ENCODE peak calls at places on chromosome 17, in four cellular contexts. Y is activated CD8-positive, alpha-beta T cell treated with anti-CD3 and anti-CD28 coated beads for 36 hours; H is thoracic aorta; X is sciatic nerve. R is an unnamed sample.

GRCh38 chr17:64178011-64178825 is 48.3 kb upstream of the ERN1 start:
- DNase-seq in Y (no peak), H (no peak), X (no peak), R (no peak)

GRCh38 chr17:75832652-75833400 is 11.4 kb downstream of the UNC13D start:
- DNase-seq in Y (peak; percentile 58), H (no peak), X (no peak), R (no peak)

GRCh38 chr17:75625813-75626486 is 7.3 kb upstream of the SMIM5 start:
- DNase-seq in Y (peak; percentile 36), H (no peak), X (no peak), R (no peak)

GRCh38 chr17:75693500-75694481 is 26.7 kb downstream of the SAP30BP start:
- DNase-seq in Y (no peak), H (no peak), X (peak; percentile 89), R (peak; percentile 68)

GRCh38 chr17:8176197-8176940 is at the start of gene TMEM107:
- DNase-seq in Y (peak; percentile 91), H (no peak), X (peak; percentile 94), R (peak; percentile 97)

GRCh38 chr17:8923762-8924161 is 41.7 kb downstream of the PIK3R5 start:
- DNase-seq in Y (no peak), H (no peak), X (no peak), R (no peak)

GRCh38 chr17:18960803-18961511 is 9.0 kb downstream of the SLC5A10 start:
- DNase-seq in Y (peak; percentile 90), H (peak; percentile 10), X (peak; percentile 90), R (peak; percentile 95)

GRCh38 chr17:60586288-60586974 is 13.6 kb upstream of the PPM1D start:
- DNase-seq in Y (no peak), H (no peak), X (no peak), R (no peak)

GRCh38 chr17:15351925-15352324 is 10.5 kb upstream of the TEKT3 start:
- DNase-seq in Y (no peak), H (no peak), X (no peak), R (no peak)

GRCh38 chr17:77666881-77667395 is 291.6 kb upstream of the TNRC6C start:
- DNase-seq in Y (peak; percentile 91), H (no peak), X (no peak), R (no peak)

GRCh38 chr17:9529033-9529748 is 46.4 kb downstream of the STX8 start:
- DNase-seq in Y (peak; percentile 9), H (no peak), X (no peak), R (no peak)

GRCh38 chr17:78142113-78142861 is 3.9 kb upstream of the C17orf99 start:
- DNase-seq in Y (peak; percentile 22), H (no peak), X (no peak), R (no peak)

GRCh38 chr17:79565606-79566250 is 45.1 kb downstream of the RBFOX3 start:
- DNase-seq in Y (no peak), H (no peak), X (no peak), R (peak; percentile 50)

GRCh38 chr17:51279183-51279582 is 18.8 kb downstream of the UTP18 start:
- DNase-seq in Y (no peak), H (no peak), X (no peak), R (no peak)

GRCh38 chr17:27236710-27237315 is 57.1 kb upstream of the WSB1 start:
- DNase-seq in Y (peak; percentile 91), H (no peak), X (peak; percentile 93), R (no peak)

GRCh38 chr17:79941088-79942010 is 94.3 kb downstream of the TBC1D16 start:
- DNase-seq in Y (peak; percentile 0), H (no peak), X (peak; percentile 59), R (peak; percentile 67)

R was measured in posterior vena cava.